ENCODE peak calls at places on chromosomes 13 and 19, in five cellular contexts. I, P, K, V and Y are unnamed samples.

GRCh38 chr13:41060723-41061074 is 610 bp upstream of the WBP4 start:
- DNase-seq in V (no peak), I (peak), K (peak), P (peak), Y (peak)

GRCh38 chr19:19137556-19138109 is 645 bp downstream of the TMEM161A start:
- DNase-seq in I (no peak), V (no peak), P (peak), K (peak), Y (no peak)

GRCh38 chr13:78401833-78402232 is 201.5 kb downstream of the POU4F1 start:
- DNase-seq in V (no peak), I (no peak), K (peak), P (no peak), Y (no peak)

GRCh38 chr13:70864731-70865130 is 756.5 kb upstream of the KLHL1 start:
- DNase-seq in V (no peak), P (no peak), I (no peak), K (no peak), Y (no peak)

GRCh38 chr13:42043676-42044075 is 4.8 kb upstream of the DGKH start:
- DNase-seq in V (no peak), K (no peak), I (no peak), P (no peak), Y (no peak)

GRCh38 chr19:52943134-52943883 is 19.4 kb downstream of the ZNF816 start:
- DNase-seq in I (no peak), V (no peak), P (no peak), K (no peak), Y (no peak)

GRCh38 chr13:113129921-113130750 is 7.5 kb downstream of the F10 start:
- DNase-seq in V (no peak), I (peak), K (no peak), P (peak), Y (peak)

GRCh38 chr19:44344255-44344654 is 12.2 kb downstream of the ZNF112 start:
- DNase-seq in V (no peak), P (no peak), I (no peak), K (no peak), Y (no peak)

GRCh38 chr13:45737571-45738002 is 35.5 kb downstream of the CBY2 start:
- DNase-seq in K (peak), I (no peak), V (no peak), P (peak), Y (no peak)

GRCh38 chr13:42959615-42960014 is 32.4 kb downstream of the EPSTI1 start:
- DNase-seq in P (no peak), K (no peak), V (no peak), I (no peak), Y (no peak)

GRCh38 chr13:67275351-67275989 is 45.3 kb upstream of the PCDH9 start:
- DNase-seq in K (no peak), I (no peak), P (no peak), V (no peak), Y (no peak)

GRCh38 chr19:46621191-46622117 is 3.4 kb downstream of the PTGIR start:
- DNase-seq in K (peak), P (no peak), I (no peak), V (peak), Y (no peak)

GRCh38 chr13:72960114-72960513 is 98.7 kb upstream of the KLF5 start:
- DNase-seq in K (no peak), P (no peak), V (no peak), I (no peak), Y (no peak)

GRCh38 chr13:30111810-30112209 is 195.5 kb downstream of the KATNAL1 start:
- DNase-seq in I (no peak), K (peak), P (peak), V (no peak), Y (no peak)
- TF ChIP-seq CTCF in I (peak), K (peak), P (peak), V (peak), Y (peak)

GRCh38 chr19:40192758-40193586 is 1.7 kb downstream of the MAP3K10 start:
- DNase-seq in V (no peak), K (peak), P (no peak), I (no peak), Y (no peak)

GRCh38 chr19:40190891-40191835 is at the start of gene MAP3K10:
- DNase-seq in P (peak), K (peak), I (peak), V (peak), Y (peak)

GRCh38 chr19:40193587-40193849 is 2.3 kb downstream of the MAP3K10 start:
- DNase-seq in V (peak), I (peak), P (no peak), K (no peak), Y (no peak)

DNA sequence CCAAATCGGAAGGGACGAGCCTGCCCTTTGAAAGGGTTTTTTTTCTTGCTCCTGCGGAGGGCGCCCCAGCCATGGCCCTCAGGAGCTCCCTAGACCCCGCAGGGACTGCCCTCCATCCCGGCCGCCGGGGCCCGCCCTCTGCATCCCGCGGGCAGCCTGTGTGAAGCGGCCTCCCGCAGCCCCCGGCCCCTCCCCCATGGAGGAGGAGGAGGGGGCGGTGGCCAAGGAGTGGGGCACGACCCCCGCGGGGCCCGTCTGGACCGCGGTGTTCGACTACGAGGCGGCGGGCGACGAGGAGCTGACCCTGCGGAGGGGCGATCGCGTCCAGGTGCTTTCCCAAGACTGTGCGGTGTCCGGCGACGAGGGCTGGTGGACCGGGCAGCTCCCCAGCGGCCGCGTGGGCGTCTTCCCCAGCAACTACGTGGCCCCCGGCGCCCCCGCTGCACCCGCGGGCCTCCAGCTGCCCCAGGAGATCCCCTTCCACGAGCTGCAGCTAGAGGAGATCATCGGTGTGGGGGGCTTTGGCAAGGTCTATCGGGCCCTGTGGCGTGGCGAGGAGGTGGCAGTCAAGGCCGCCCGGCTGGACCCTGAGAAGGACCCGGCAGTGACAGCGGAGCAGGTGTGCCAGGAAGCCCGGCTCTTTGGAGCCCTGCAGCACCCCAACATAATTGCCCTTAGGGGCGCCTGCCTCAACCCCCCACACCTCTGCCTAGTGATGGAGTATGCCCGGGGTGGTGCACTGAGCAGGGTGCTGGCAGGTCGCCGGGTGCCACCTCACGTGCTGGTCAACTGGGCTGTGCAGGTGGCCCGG is 815 bp downstream of the MAP3K10 start:
- DNase-seq in K (peak), P (peak), V (peak), I (no peak), Y (no peak)
- TF ChIP-seq CTCF in K (no peak), P (peak), V (peak), I (peak), Y (no peak)

GRCh38 chr13:36174923-36175322 is 39.4 kb downstream of the SOHLH2 start:
- DNase-seq in I (no peak), V (no peak), P (no peak), K (no peak), Y (no peak)
- TF ChIP-seq CTCF in I (no peak), V (no peak), P (no peak), K (no peak), Y (no peak)

GRCh38 chr13:76754414-76754813 is 131.8 kb downstream of the KCTD12 start:
- DNase-seq in I (peak), V (peak), P (no peak), K (no peak), Y (no peak)

GRCh38 chr13:76758257-76758656 is 127.9 kb downstream of the KCTD12 start:
- DNase-seq in K (no peak), I (no peak), P (no peak), V (no peak), Y (no peak)

GRCh38 chr13:76762731-76763130 is 123.5 kb downstream of the KCTD12 start:
- DNase-seq in K (peak), P (no peak), V (no peak), I (no peak), Y (no peak)

GRCh38 chr13:76759877-76760276 is 126.3 kb downstream of the KCTD12 start:
- DNase-seq in P (no peak), K (no peak), I (no peak), V (peak), Y (no peak)

DNA sequence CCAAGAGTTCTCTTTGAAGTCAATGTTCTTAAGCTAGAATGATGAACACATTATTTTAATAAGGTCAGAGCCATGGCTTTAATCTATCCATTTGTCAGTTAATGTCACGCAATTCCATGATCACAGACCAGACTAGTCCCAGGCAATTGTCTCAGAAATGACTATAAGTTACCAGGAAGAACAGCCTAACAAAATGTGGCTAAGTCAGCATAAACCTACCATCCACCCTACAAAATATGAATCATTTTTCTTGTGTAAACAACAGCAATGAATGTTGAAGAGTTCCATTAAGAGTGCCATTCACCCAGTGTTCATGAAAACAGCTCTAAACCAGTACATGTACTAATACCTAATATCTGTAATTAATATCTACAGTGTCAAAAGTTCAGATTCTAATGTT is 127.5 kb downstream of the KCTD12 start:
- DNase-seq in I (peak), K (no peak), V (no peak), P (no peak), Y (no peak)
- TF ChIP-seq CTCF in I (no peak), K (no peak), V (no peak), P (no peak), Y (no peak)

GRCh38 chr19:33208904-33209843 is 15.0 kb downstream of the LRP3 start:
- DNase-seq in K (no peak), I (no peak), V (no peak), P (no peak), Y (no peak)
- TF ChIP-seq CTCF in K (no peak), I (no peak), V (no peak), P (no peak), Y (no peak)

GRCh38 chr19:28794301-28794700 is 418.6 kb downstream of the UQCRFS1 start:
- DNase-seq in P (no peak), V (no peak), K (no peak), I (no peak), Y (no peak)

DNA sequence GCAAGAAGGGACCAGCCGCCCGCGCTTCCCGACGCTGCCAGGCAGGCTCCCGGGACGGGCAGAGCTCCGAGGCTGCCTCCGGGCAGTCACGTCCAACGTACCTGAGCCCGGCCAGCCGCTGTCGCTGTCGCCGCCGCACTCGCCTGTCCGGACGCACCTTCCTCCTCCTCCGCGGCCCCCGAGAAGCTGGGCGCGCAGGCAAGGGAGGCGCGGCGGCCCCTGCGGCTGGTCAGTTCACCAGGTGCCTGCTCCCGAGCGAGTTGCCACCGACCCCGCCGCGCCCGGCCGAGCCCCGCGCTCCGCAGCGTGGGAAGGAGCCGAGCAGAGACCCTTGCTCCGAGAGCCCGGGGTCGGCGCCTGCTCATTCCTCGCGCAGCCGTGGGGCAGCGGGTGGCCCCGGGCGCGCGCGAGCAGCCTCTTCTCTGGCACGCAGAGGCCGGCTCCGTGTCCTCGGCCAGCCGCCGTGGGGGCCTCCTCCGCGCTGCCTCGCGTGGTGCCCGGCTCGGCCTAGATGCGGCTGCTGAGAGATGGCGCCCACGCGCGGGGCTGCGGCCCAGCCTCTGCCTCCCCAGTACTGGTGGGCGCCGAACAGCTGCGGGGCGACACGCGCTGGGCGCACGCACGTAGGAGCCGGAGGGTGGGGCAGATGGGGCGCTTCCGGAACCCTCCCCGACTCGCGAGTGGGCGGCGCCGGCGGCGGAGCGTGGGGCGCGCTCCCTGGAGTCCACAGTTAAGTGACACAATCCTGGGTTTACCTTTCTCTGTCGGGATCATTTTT is 419.4 kb downstream of the UQCRFS1 start:
- DNase-seq in V (no peak), P (peak), I (no peak), K (peak), Y (no peak)
- TF ChIP-seq CTCF in V (no peak), P (no peak), I (no peak), K (no peak), Y (no peak)

DNA sequence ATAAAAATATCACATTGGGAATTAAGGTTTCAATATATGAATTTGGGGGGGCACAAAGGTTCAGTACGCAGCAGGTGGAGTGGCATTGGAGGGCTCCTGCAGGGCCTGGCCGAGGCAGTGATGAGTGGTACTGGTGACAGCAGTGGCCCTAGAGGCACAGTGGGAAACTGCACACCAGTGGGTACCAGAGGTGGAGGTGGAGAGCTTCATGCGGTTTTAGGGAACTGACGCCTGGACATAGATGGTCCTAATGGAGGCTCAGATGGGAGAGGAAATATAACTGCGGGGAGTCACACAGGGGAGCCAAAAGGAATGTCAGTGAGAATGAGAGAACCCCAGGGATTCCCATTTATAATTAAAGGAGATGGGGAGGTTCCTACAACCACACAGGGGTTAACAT is 156.2 kb downstream of the COG6 start:
- DNase-seq in K (peak), P (no peak), V (no peak), I (no peak), Y (no peak)
- TF ChIP-seq CTCF in K (peak), P (peak), V (no peak), I (no peak), Y (no peak)